ENCODE peak calls at places on chromosome 6, in six cellular contexts. F is PC-3, K is mucosa of descending colon, W is astrocyte of the spinal cord, S is breast epithelium, E is kidney epithelial cell. O is an unnamed sample.

GRCh38 chr6:122995930-122996796 is at the start of gene CLVS2:
- DNase-seq in E (no peak), W (peak), K (no peak), S (no peak), F (no peak), O (no peak)

GRCh38 chr6:101614774-101615173 is 221.3 kb downstream of the GRIK2 start:
- DNase-seq in W (peak), F (peak), S (no peak), K (no peak), E (peak), O (no peak)

GRCh38 chr6:144098993-144099392 is 3.6 kb upstream of the SF3B5 start:
- DNase-seq in W (no peak), K (no peak), S (no peak), F (no peak), E (no peak), O (no peak)

GRCh38 chr6:44826277-44826676 is 438.8 kb downstream of the CDC5L start:
- DNase-seq in K (no peak), W (no peak), E (no peak), F (peak), S (no peak), O (no peak)

GRCh38 chr6:90110971-90111370 is 185.7 kb downstream of the BACH2 start:
- DNase-seq in W (no peak), K (no peak), S (no peak), E (no peak), F (no peak), O (no peak)

GRCh38 chr6:16482702-16483314 is 244.4 kb downstream of the GMPR start:
- DNase-seq in F (no peak), K (no peak), W (no peak), S (no peak), E (no peak), O (no peak)

GRCh38 chr6:169205176-169206160 is 48.2 kb downstream of the THBS2 start:
- DNase-seq in S (no peak), K (no peak), F (no peak), W (peak), E (no peak), O (peak)

GRCh38 chr6:79894939-79895338 is 52.4 kb downstream of the ELOVL4 start:
- DNase-seq in F (peak), W (no peak), E (no peak), S (no peak), K (no peak), O (no peak)

GRCh38 chr6:35327349-35328027 is 14.9 kb upstream of the PPARD start:
- DNase-seq in K (peak), W (peak), S (no peak), F (peak), E (no peak), O (no peak)

GRCh38 chr6:157002795-157003194 is 225.6 kb downstream of the ARID1B start:
- DNase-seq in K (no peak), W (no peak), S (no peak), E (no peak), F (no peak), O (no peak)

GRCh38 chr6:7052441-7052936 is 55.3 kb upstream of the RREB1 start:
- DNase-seq in F (peak), E (peak), S (no peak), W (peak), K (peak), O (no peak)

GRCh38 chr6:132333639-132334516 is 67.4 kb downstream of the MOXD1 start:
- DNase-seq in S (no peak), E (peak), W (peak), K (no peak), F (peak), O (peak)

GRCh38 chr6:75205776-75206334 is at the start of gene COL12A1:
- DNase-seq in W (peak), S (peak), E (peak), F (peak), K (peak), O (peak)

GRCh38 chr6:44045672-44046015 is 81.6 kb downstream of the MRPL14 start:
- DNase-seq in W (no peak), E (no peak), S (no peak), F (no peak), K (no peak), O (no peak)

GRCh38 chr6:38375341-38375740 is 264.4 kb downstream of the BTBD9 start:
- DNase-seq in K (no peak), S (no peak), F (no peak), W (no peak), E (no peak), O (no peak)

GRCh38 chr6:56875961-56876360 is 78.9 kb upstream of the BEND6 start:
- DNase-seq in E (no peak), K (no peak), W (no peak), F (peak), S (no peak), O (no peak)

GRCh38 chr6:170128346-170128745 is 162.5 kb downstream of the DLL1 start:
- DNase-seq in W (no peak), K (no peak), E (no peak), F (no peak), S (peak), O (no peak)

GRCh38 chr6:91786474-91787184 is 1199.8 kb upstream of the MAP3K7 start:
- DNase-seq in E (no peak), S (no peak), F (no peak), W (no peak), K (no peak), O (no peak)

GRCh38 chr6:44594471-44594870 is 207.0 kb downstream of the CDC5L start:
- DNase-seq in S (no peak), K (no peak), E (no peak), F (no peak), W (no peak), O (no peak)

GRCh38 chr6:34074064-34074739 is 71.7 kb downstream of the GRM4 start:
- DNase-seq in E (no peak), F (no peak), S (no peak), K (no peak), W (no peak), O (no peak)

GRCh38 chr6:15417811-15418210 is 171.9 kb downstream of the JARID2 start:
- DNase-seq in W (peak), S (no peak), E (no peak), F (peak), K (no peak), O (no peak)

GRCh38 chr6:141641951-141642350 is 490.8 kb upstream of the GJE1 start:
- DNase-seq in S (no peak), F (no peak), K (no peak), E (no peak), W (no peak), O (no peak)

GRCh38 chr6:102137859-102138258 is 744.4 kb downstream of the GRIK2 start:
- DNase-seq in F (no peak), E (no peak), S (no peak), K (no peak), W (peak), O (no peak)

GRCh38 chr6:16184129-16184528 is 54.3 kb upstream of the GMPR start:
- DNase-seq in E (no peak), W (no peak), F (peak), S (no peak), K (no peak), O (no peak)

GRCh38 chr6:106692112-106692822 is 62.9 kb downstream of the QRSL1 start:
- DNase-seq in F (peak), E (peak), W (peak), S (peak), K (no peak), O (no peak)

GRCh38 chr6:14787677-14788076 is 458.2 kb upstream of the JARID2 start:
- DNase-seq in S (no peak), K (no peak), E (no peak), W (no peak), F (no peak), O (no peak)

GRCh38 chr6:22873531-22874136 is 304.3 kb downstream of the HDGFL1 start:
- DNase-seq in F (no peak), K (no peak), S (no peak), E (no peak), W (peak), O (peak)

GRCh38 chr6:165448210-165448609 is 138.8 kb upstream of the C6orf118 start:
- DNase-seq in S (no peak), K (no peak), E (no peak), F (no peak), W (no peak), O (no peak)

GRCh38 chr6:157392927-157393666 is 12.1 kb downstream of the ZDHHC14 start:
- DNase-seq in S (no peak), F (no peak), E (no peak), K (peak), W (no peak), O (no peak)

GRCh38 chr6:4581468-4582420 is 194.5 kb upstream of the CDYL start:
- DNase-seq in E (peak), W (peak), S (no peak), K (no peak), F (peak), O (peak)

GRCh38 chr6:166998256-166999144 is 697 bp upstream of the CEP43 start:
- DNase-seq in W (no peak), S (no peak), E (peak), K (peak), F (no peak), O (no peak)

GRCh38 chr6:167000759-167001158 is 1.6 kb downstream of the CEP43 start:
- DNase-seq in K (no peak), W (no peak), F (no peak), E (no peak), S (no peak), O (no peak)

GRCh38 chr6:166997768-166998255 is 1.4 kb upstream of the CEP43 start:
- DNase-seq in W (peak), E (peak), S (peak), F (peak), K (peak), O (no peak)

GRCh38 chr6:166999845-167000253 is 652 bp downstream of the CEP43 start:
- DNase-seq in E (no peak), W (no peak), K (no peak), F (no peak), S (no peak), O (no peak)

GRCh38 chr6:166999145-166999844 is at the start of gene CEP43:
- DNase-seq in E (no peak), F (peak), K (peak), W (peak), S (peak), O (peak)
- TF ChIP-seq CTCF in E (no peak), F (no peak), K (peak), W (no peak), S (peak), O (no peak)

GRCh38 chr6:114319749-114320148 is 23.1 kb downstream of the HS3ST5 start:
- DNase-seq in F (no peak), E (no peak), K (no peak), W (no peak), S (no peak), O (no peak)

GRCh38 chr6:114327074-114327473 is 15.7 kb downstream of the HS3ST5 start:
- DNase-seq in K (no peak), F (no peak), W (no peak), S (no peak), E (no peak), O (no peak)

GRCh38 chr6:114323784-114324183 is 19.0 kb downstream of the HS3ST5 start:
- DNase-seq in S (no peak), F (no peak), K (no peak), E (no peak), W (no peak), O (no peak)
- TF ChIP-seq CTCF in S (no peak), F (no peak), K (no peak), E (no peak), W (no peak), O (no peak)

DNA sequence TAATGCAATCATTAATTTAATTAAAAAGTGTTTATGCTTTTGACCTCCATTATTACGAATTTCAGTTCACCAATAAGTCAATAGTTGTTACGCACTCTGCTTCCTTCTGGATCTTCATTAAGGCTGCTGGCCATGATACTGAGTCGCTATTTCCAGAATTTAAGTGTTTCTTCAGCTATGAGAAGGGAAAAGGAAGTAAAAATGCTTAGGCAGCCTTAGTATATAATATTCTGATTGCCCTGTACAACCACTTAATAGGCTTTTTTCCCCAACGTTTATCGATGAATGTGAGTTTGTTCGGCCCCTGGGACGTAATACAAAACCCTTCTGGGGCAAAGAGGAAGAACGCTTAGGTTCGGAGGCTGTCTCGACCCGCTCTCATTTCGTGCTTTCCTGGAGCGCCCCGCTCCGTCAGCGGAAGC is 644 bp downstream of the OARD1 start:
- DNase-seq in K (peak), S (no peak), E (no peak), F (peak), W (no peak), O (no peak)
- TF ChIP-seq CTCF in K (no peak), S (no peak), E (no peak), F (no peak), W (no peak), O (no peak)

DNA sequence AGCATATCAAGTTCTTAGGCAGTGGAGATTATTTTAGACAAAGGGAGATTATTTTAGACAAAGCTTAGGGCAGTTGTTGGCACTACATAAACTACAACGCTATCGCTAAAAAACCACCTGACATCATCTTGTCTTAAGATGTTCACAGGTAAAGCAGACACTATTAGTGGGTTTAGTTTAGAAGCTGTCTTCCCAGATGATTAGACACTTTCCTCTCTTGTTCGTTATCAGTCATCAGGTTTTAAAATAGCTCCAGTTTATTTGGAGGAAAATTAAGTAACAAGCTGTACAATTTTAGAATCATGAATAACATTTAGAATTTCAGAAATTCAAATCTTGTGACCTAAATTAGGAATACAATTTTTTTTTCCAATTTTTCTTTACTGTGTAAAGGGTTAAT is 109.2 kb downstream of the HIVEP2 start:
- DNase-seq in S (no peak), F (no peak), K (no peak), E (no peak), W (no peak), O (no peak)
- TF ChIP-seq CTCF in S (no peak), F (no peak), K (no peak), E (no peak), W (no peak), O (no peak)

DNA sequence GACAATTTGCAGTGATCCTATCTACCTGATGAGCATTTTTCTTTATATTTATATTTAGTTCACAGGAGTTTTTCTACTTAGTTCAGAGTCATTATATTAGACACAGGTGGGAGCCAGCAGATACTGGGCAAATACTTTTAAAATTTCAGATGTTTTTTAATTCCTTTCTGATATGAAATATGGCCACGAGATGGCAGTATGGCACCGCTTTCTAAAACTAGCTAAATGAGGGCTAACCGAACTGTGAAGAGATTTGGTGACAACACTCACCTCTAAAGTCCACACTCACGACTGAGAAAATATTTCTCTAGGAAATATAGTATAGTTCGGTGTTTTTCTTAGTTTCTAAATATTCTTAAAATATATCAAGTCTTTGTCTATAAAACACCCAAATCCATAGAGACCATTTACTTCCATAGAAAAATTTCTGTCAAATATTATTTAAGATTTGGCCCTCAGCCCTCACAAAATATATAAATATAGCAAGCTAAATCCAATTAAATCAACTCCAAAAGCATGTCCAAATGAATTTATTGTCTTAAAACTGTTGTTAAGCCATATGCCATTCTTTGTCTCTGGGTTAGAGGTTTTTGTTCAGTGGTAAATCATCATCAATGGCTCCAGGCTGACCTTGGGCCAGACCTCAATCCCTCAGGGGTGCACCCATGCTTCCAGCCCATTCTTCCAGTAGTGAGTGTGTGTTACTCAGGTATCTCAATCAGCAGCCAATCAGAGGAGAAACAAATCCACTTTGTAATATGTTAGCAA is 63.6 kb downstream of the HUS1B start:
- DNase-seq in K (no peak), S (no peak), W (peak), E (no peak), F (peak), O (peak)
- TF ChIP-seq CTCF in K (peak), S (peak), W (peak), E (peak), F (peak), O (peak)

DNA sequence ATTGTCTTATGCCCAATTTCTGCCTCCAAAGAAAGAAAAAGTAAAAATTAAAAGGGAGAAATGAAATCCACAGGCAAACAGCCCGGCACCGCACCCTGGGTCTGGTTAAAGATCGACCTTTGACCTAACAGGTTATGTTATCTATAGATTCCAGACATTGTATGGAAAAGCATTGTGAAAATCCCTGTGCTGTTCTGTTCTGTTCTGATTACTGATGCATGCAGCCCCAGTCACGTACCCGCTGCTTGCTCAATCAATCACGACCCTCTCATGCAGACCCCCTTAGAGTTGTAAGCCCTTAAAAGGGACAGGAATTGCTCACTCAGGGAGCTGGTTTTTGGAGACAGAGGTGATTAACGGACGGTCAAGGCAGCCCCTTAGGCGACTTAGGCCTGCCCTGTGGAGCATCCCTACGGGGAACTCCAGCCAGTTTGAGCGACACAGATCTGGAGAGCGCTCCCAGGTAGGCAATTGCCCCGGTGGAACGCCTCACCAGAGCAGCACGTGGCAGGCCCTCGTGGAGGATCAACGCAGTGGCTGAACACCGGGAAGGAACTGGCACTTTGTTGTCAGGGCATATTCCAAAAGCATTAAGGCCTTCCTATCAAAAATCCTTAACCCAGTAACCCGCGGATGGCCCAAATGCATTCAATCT is 12.0 kb upstream of the HFE start:
- DNase-seq in F (no peak), S (no peak), K (no peak), W (no peak), E (no peak), O (no peak)
- TF ChIP-seq CTCF in F (no peak), S (no peak), K (no peak), W (no peak), E (no peak), O (no peak)

DNA sequence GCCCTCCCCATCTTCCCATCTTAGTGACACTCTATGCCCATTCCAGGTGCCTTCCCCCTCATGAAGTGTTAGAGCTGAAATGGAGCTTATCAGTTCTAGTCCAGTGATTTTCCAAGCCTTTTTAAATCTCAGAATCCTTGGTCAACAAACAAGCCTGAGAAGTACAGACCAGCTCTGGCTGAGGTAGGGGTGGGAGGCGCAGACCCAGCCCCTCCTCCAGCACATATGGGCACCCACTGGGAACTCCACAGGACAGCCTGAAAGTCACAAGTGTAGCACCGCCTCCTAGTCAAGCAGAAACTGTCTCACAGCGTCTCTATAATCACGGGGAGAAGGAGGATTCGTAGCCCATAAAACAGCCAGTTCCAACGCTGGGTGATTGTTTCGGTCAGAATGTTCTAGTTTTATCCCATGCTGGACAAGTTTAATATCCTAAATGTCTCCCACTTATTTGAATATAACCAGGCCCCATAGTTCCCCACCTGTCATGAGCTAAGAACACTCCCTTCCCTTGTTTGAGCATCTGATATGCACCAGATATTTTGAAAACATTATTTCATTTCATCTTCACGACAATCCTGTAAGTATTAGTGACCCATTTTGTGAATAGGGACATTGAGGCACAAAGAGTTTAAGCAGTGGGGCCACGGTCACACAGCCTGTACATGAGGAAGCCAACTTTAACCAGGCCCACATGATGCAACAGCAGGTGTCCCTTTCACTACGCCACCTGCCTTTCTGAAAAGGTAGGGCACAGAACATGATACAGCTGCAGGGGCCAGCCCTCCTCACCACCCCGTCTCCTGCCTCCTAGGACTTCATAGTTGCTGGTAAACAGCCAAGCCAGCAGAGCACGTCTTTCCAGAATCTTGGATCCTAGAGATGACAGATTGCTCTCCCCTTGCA is 40.1 kb downstream of the TRAF3IP2 start:
- DNase-seq in K (no peak), F (peak), E (no peak), S (no peak), W (no peak), O (no peak)
- TF ChIP-seq CTCF in K (no peak), F (no peak), E (peak), S (no peak), W (no peak), O (no peak)